ENCODE peak calls at places on chromosomes 11 and 22, in ten cellular contexts. M is left kidney; D is RCC 7860; T is spleen; I is body of pancreas; U is IMR-90; P is stimulated activated CD8-positive, alpha-beta memory T cell treated with anti-CD3 and anti-CD28 coated beads, Interleukin-12 subunit alpha, Interleukin-12 subunit beta, amount 100 ng/mL, for 1 hour; A is SHP77; S is H1; C is hypothalamus. L is an unnamed sample.

GRCh38 chr22:49232319-49233067 is 595.2 kb downstream of the BRD1 start:
- DNase-seq in M (no peak), D (no peak), T (peak; percentile 55), I (no peak), U (no peak), P (no peak), A (no peak), S (peak; percentile 42), C (no peak), L (no peak)

GRCh38 chr22:27927608-27928007 is 8.6 kb upstream of the PITPNB start:
- DNase-seq in M (no peak), D (no peak), T (no peak), I (no peak), U (no peak), P (no peak), A (no peak), S (no peak), C (no peak), L (no peak)

GRCh38 chr22:42116848-42117424 is 13.7 kb downstream of the CYP2D6 start:
- DNase-seq in M (no peak), D (no peak), T (no peak), I (peak; percentile 51), U (peak; percentile 4), P (no peak), A (peak; percentile 32), S (peak; percentile 70), C (no peak), L (no peak)

GRCh38 chr11:57425565-57426438 is 1.1 kb downstream of the SLC43A3 start:
- DNase-seq in M (no peak), D (no peak), T (peak; percentile 79), I (peak; percentile 41), U (peak; percentile 14), P (no peak), A (no peak), S (no peak), C (peak; percentile 24), L (no peak)

GRCh38 chr11:65437436-65438227 is 15.0 kb downstream of the NEAT1 start:
- DNase-seq in M (peak; percentile 73), D (no peak), T (no peak), I (no peak), U (peak; percentile 41), P (no peak), A (no peak), S (peak; percentile 19), C (no peak), L (no peak)

GRCh38 chr11:92324890-92325289 is 100.3 kb downstream of the FAT3 start:
- DNase-seq in M (no peak), D (no peak), T (no peak), I (no peak), U (no peak), P (no peak), A (no peak), S (no peak), C (no peak), L (no peak)

GRCh38 chr22:40247976-40248375 is 70.3 kb downstream of the TNRC6B start:
- DNase-seq in M (no peak), D (no peak), T (no peak), I (no peak), U (no peak), P (peak; percentile 40), A (no peak), S (no peak), C (no peak), L (no peak)

GRCh38 chr11:131749100-131749499 is 378.7 kb downstream of the NTM start:
- DNase-seq in M (no peak), D (peak; percentile 15), T (no peak), I (no peak), U (peak; percentile 96), P (no peak), A (no peak), S (no peak), C (no peak), L (no peak)

GRCh38 chr11:30459821-30460220 is 126.3 kb downstream of the MPPED2 start:
- DNase-seq in M (no peak), D (no peak), T (no peak), I (no peak), U (no peak), P (no peak), A (no peak), S (no peak), C (no peak), L (no peak)

GRCh38 chr11:92962444-92962843 is 7.0 kb upstream of the MTNR1B start:
- DNase-seq in M (no peak), D (no peak), T (no peak), I (no peak), U (no peak), P (no peak), A (no peak), S (no peak), C (no peak), L (no peak)

GRCh38 chr11:50186146-50186545 is 153.5 kb downstream of the OR4C45 start:
- DNase-seq in M (no peak), D (no peak), T (no peak), I (no peak), U (no peak), P (no peak), A (no peak), S (no peak), C (no peak), L (no peak)

GRCh38 chr11:64632237-64632636 is 41.2 kb downstream of the SLC22A12 start:
- DNase-seq in M (no peak), D (no peak), T (no peak), I (no peak), U (no peak), P (no peak), A (no peak), S (no peak), C (no peak), L (no peak)

GRCh38 chr11:27599217-27599616 is 92.6 kb upstream of the LIN7C start:
- DNase-seq in M (no peak), D (no peak), T (no peak), I (no peak), U (no peak), P (no peak), A (no peak), S (no peak), C (no peak), L (no peak)

GRCh38 chr11:71504526-71504925 is 22.5 kb upstream of the KRTAP5-7 start:
- DNase-seq in M (no peak), D (no peak), T (no peak), I (no peak), U (no peak), P (no peak), A (no peak), S (peak; percentile 45), C (no peak), L (no peak)

GRCh38 chr11:47498149-47498548 is 49.2 kb upstream of the RAPSN start:
- DNase-seq in M (no peak), D (no peak), T (no peak), I (no peak), U (no peak), P (no peak), A (no peak), S (no peak), C (no peak), L (no peak)

GRCh38 chr11:105799728-105800462 is 190.0 kb downstream of the GRIA4 start:
- DNase-seq in M (no peak), D (no peak), T (no peak), I (no peak), U (no peak), P (no peak), A (no peak), S (no peak), C (no peak), L (no peak)

GRCh38 chr11:69840371-69841169 is 21.4 kb upstream of the FGF3 start:
- DNase-seq in M (no peak), D (peak; percentile 28), T (peak; percentile 56), I (peak; percentile 55), U (no peak), P (no peak), A (peak; percentile 46), S (peak; percentile 46), C (no peak), L (no peak)